ENCODE peak calls at places on chromosomes 6 and 20, in eight cellular contexts. P is hepatocyte, O is OCI-LY7, H is astrocyte of the spinal cord, R is ovary, L is fibroblast of pulmonary artery, K is aorta, J is upper lobe of right lung. S is an unnamed sample.

GRCh38 chr20:54208492-54209044 is 681 bp downstream of the PFDN4 start:
- DNase-seq in K (no peak), O (peak), L (peak), J (no peak), H (peak), P (peak), R (no peak), S (no peak)

GRCh38 chr6:6631526-6632276 is 43.2 kb downstream of the LY86 start:
- DNase-seq in J (no peak), H (no peak), O (no peak), K (no peak), L (peak), R (no peak), P (no peak), S (no peak)

GRCh38 chr6:31581511-31582229 is 554 bp downstream of the LTB start:
- DNase-seq in J (no peak), P (peak), R (peak), K (no peak), L (no peak), O (no peak), H (no peak), S (no peak)

GRCh38 chr6:69164564-69165252 is 529.6 kb downstream of the ADGRB3 start:
- DNase-seq in R (no peak), H (no peak), K (no peak), J (no peak), O (no peak), L (no peak), P (no peak), S (no peak)

GRCh38 chr6:155040154-155040553 is 45.0 kb downstream of the TIAM2 start:
- DNase-seq in J (no peak), R (no peak), H (no peak), O (no peak), L (no peak), K (no peak), P (no peak), S (no peak)

GRCh38 chr6:84599991-84600390 is 164.4 kb downstream of the TBX18 start:
- DNase-seq in L (no peak), J (no peak), H (no peak), P (no peak), K (no peak), O (no peak), R (no peak), S (no peak)

GRCh38 chr6:142448091-142448729 is 146.4 kb downstream of the ADGRG6 start:
- DNase-seq in K (no peak), P (no peak), O (no peak), L (no peak), J (no peak), R (no peak), H (no peak), S (no peak)

GRCh38 chr6:54861846-54862616 is 15.5 kb downstream of the FAM83B start:
- DNase-seq in J (no peak), L (no peak), H (no peak), O (no peak), R (no peak), K (no peak), P (peak), S (no peak)

GRCh38 chr6:89145962-89146747 is at the start of gene PM20D2:
- DNase-seq in R (peak), H (peak), O (peak), L (peak), J (peak), K (peak), P (peak), S (peak)

GRCh38 chr20:45347936-45348809 is at the start of gene SDC4:
- DNase-seq in P (peak), L (peak), J (peak), H (peak), K (peak), R (peak), O (no peak), S (peak)

GRCh38 chr6:135568366-135568765 is 70.8 kb upstream of the AHI1 start:
- DNase-seq in R (peak), K (peak), O (no peak), L (peak), J (no peak), H (peak), P (peak), S (no peak)

GRCh38 chr20:3800256-3800877 is 4.3 kb downstream of the CDC25B start:
- DNase-seq in J (no peak), H (no peak), K (no peak), L (no peak), P (no peak), O (no peak), R (no peak), S (no peak)

GRCh38 chr6:56595490-56596122 is 47.1 kb downstream of the DST start:
- DNase-seq in R (peak), O (peak), K (no peak), L (peak), J (no peak), H (peak), P (peak), S (no peak)

GRCh38 chr6:88730602-88731001 is 232.8 kb downstream of the RNGTT start:
- DNase-seq in O (no peak), J (no peak), K (no peak), H (peak), L (peak), R (no peak), P (no peak), S (no peak)

GRCh38 chr6:37800904-37801669 is 18.4 kb upstream of the ZFAND3 start:
- DNase-seq in H (no peak), O (no peak), J (no peak), K (no peak), P (no peak), R (no peak), L (no peak), S (no peak)

GRCh38 chr20:32582659-32583580 is 2.2 kb downstream of the NOL4L start:
- DNase-seq in K (no peak), P (peak), J (no peak), H (no peak), L (no peak), R (peak), O (peak), S (no peak)

GRCh38 chr6:14472964-14473363 is 355.4 kb downstream of the CD83 start:
- DNase-seq in H (peak), R (no peak), L (no peak), O (no peak), K (no peak), P (no peak), J (no peak), S (no peak)

GRCh38 chr6:7146079-7146828 is 38.5 kb downstream of the RREB1 start:
- DNase-seq in P (peak), O (peak), J (peak), K (peak), R (peak), L (peak), H (peak), S (no peak)

GRCh38 chr6:158717341-158718328 is 67.8 kb downstream of the SYTL3 start:
- DNase-seq in L (no peak), J (no peak), O (peak), P (no peak), R (no peak), K (no peak), H (no peak), S (no peak)

GRCh38 chr6:129105035-129105434 is 222.1 kb downstream of the LAMA2 start:
- DNase-seq in K (no peak), R (no peak), P (no peak), O (no peak), J (no peak), L (peak), H (peak), S (no peak)

GRCh38 chr20:32053648-32054047 is 1.6 kb downstream of the HCK start:
- DNase-seq in K (no peak), O (no peak), H (no peak), P (no peak), L (no peak), J (no peak), R (no peak), S (no peak)

GRCh38 chr6:84897874-84898635 is 133.7 kb upstream of the TBX18 start:
- DNase-seq in J (no peak), K (no peak), L (peak), O (no peak), P (no peak), H (peak), R (no peak), S (no peak)

GRCh38 chr20:62822788-62823651 is 6.2 kb downstream of the COL9A3 start:
- DNase-seq in P (peak), H (no peak), J (no peak), R (no peak), K (no peak), L (no peak), O (peak), S (no peak)

GRCh38 chr6:26020983-26021349 is 58.4 kb downstream of the TRIM38 start:
- DNase-seq in J (peak), O (no peak), L (peak), H (peak), P (peak), R (peak), K (peak), S (peak)

GRCh38 chr6:68059894-68060293 is 575.2 kb upstream of the ADGRB3 start:
- DNase-seq in L (peak), O (no peak), R (no peak), J (no peak), K (no peak), H (peak), P (no peak), S (no peak)

GRCh38 chr6:82080767-82081166 is 166.8 kb downstream of the IBTK start:
- DNase-seq in K (no peak), H (no peak), O (no peak), L (no peak), P (no peak), J (no peak), R (no peak), S (no peak)

GRCh38 chr6:166950443-166950821 is 5.9 kb downstream of the RNASET2 start:
- DNase-seq in O (peak), L (no peak), R (no peak), H (no peak), P (no peak), K (no peak), J (no peak), S (no peak)

GRCh38 chr20:49885558-49886332 is 29.6 kb downstream of the SPATA2 start:
- DNase-seq in K (no peak), J (no peak), O (no peak), R (no peak), L (no peak), H (no peak), P (no peak), S (peak)

GRCh38 chr20:663315-664090 is 10.5 kb upstream of the SRXN1 start:
- DNase-seq in H (no peak), R (no peak), L (peak), O (no peak), K (no peak), J (no peak), P (no peak), S (no peak)

GRCh38 chr6:25942561-25943147 is 12.2 kb upstream of the SLC17A2 start:
- DNase-seq in O (peak), H (peak), K (no peak), L (peak), J (no peak), P (peak), R (no peak), S (no peak)

GRCh38 chr6:37006793-37007339 is 1.4 kb downstream of the FGD2 start:
- DNase-seq in H (no peak), R (no peak), O (peak), J (no peak), P (no peak), K (peak), L (peak), S (no peak)

GRCh38 chr20:11905460-11906150 is 12.1 kb upstream of the BTBD3 start:
- DNase-seq in R (no peak), O (no peak), H (no peak), P (peak), L (no peak), K (no peak), J (no peak), S (no peak)

GRCh38 chr6:149728499-149729234 is 10.8 kb upstream of the LATS1 start:
- DNase-seq in R (no peak), K (no peak), L (no peak), J (no peak), O (no peak), H (no peak), P (peak), S (no peak)

GRCh38 chr20:13012886-13013285 is 4.1 kb downstream of the SPTLC3 start:
- DNase-seq in R (no peak), H (no peak), L (peak), O (no peak), P (no peak), J (no peak), K (no peak), S (no peak)

GRCh38 chr20:13007596-13007995 is 1.2 kb upstream of the SPTLC3 start:
- DNase-seq in L (no peak), J (no peak), O (no peak), H (no peak), P (no peak), R (no peak), K (no peak), S (no peak)

GRCh38 chr20:13006825-13007224 is 1.9 kb upstream of the SPTLC3 start:
- DNase-seq in R (no peak), K (no peak), O (no peak), P (no peak), L (peak), H (peak), J (no peak), S (no peak)

GRCh38 chr20:13009682-13010406 is 1.1 kb downstream of the SPTLC3 start:
- DNase-seq in L (peak), J (no peak), K (peak), R (peak), H (peak), O (peak), P (peak), S (no peak)

GRCh38 chr20:13008761-13009681 is at the start of gene SPTLC3:
- DNase-seq in P (peak), R (peak), O (peak), J (no peak), K (peak), H (peak), L (peak), S (no peak)
- H3K4me3 ChIP-seq in P (peak), R (peak), O (no peak), J (peak), K (peak), H (peak), L (peak), S (peak)

GRCh38 chr20:61252601-61253263 is 671 bp downstream of the CDH4 start:
- DNase-seq in L (no peak), O (no peak), H (peak), J (no peak), K (no peak), R (no peak), P (peak), S (peak)

GRCh38 chr20:61251529-61252393 is at the start of gene CDH4:
- DNase-seq in P (peak), K (no peak), R (no peak), O (no peak), H (no peak), J (no peak), L (no peak), S (peak)

GRCh38 chr20:61254881-61255589 is 3.0 kb downstream of the CDH4 start:
- DNase-seq in P (no peak), J (no peak), H (peak), L (peak), O (no peak), K (no peak), R (no peak), S (peak)

GRCh38 chr20:61253640-61254511 is 1.8 kb downstream of the CDH4 start:
- DNase-seq in J (no peak), P (peak), R (no peak), H (peak), K (no peak), O (no peak), L (no peak), S (peak)

GRCh38 chr20:61253264-61253639 is 1.2 kb downstream of the CDH4 start:
- DNase-seq in K (no peak), L (peak), O (no peak), J (no peak), P (peak), R (no peak), H (peak), S (peak)
- H3K4me3 ChIP-seq in K (no peak), L (peak), O (no peak), J (peak), P (peak), R (no peak), H (peak), S (peak)

GRCh38 chr6:11769244-11769643 is 9.4 kb downstream of the ADTRP start:
- DNase-seq in L (no peak), P (no peak), O (no peak), K (no peak), J (no peak), H (no peak), R (no peak), S (no peak)
- H3K4me3 ChIP-seq in L (no peak), P (no peak), O (no peak), K (no peak), J (no peak), H (no peak), R (no peak), S (no peak)

DNA sequence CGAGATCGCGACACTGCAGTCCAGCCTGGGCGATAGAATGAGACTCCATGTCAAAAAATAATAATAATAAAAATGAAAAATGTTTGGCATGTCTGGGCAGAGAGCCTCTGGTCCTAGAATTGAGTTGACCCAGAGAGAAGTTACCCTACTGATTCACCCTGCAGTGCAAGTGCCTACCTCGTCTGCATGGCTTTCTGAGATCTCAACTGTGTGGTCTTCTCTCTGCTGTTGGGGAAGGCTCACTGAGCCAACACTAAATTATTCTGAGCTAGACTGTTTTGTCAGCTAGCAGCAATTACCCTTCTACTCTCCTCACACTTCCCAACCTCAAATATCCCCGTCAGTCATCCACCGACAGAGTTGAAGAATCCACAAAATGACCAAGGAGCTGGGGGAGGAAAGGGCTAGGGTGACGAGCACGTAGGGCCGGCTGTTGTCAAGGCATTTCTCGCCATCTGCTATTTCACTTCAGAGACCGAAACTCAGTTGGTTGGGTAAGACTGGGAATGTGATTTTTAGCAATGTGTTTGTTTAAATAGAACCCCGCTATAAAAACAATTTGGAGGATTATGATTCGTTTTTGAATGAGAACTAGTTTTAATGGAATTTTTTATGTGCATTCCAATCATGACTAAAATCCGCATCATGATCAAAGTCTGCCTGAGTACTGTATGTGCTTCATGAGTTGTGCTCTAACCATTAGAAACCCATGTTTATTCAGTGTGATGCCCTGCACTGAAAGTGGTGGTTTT is 9.4 kb downstream of the MAS1 start:
- DNase-seq in O (no peak), K (no peak), P (no peak), H (peak), R (no peak), L (peak), J (no peak), S (no peak)
- H3K4me3 ChIP-seq in O (no peak), K (no peak), P (no peak), H (no peak), R (no peak), L (no peak), J (no peak), S (no peak)

DNA sequence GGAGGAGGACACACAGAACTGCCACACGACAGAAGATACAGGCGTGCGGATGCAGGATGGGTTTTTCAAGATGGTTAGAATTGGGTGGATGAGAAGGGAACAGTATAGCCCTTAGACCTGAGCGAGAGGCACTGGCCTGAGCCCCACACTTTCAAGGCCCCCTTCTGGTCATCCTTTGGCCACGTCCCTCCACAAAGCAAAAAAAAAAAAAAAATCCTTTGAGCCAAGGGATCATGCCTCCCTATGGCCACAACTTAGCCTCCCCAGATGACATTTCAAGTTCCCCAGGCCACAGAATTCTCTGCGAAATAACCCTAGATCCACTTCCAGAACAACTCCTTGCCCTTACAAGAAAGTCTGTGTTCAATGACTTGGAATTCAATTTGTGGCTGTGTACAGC is 30.4 kb downstream of the ELOVL2 start:
- DNase-seq in R (no peak), O (no peak), J (no peak), P (no peak), H (no peak), L (no peak), K (no peak), S (no peak)
- H3K4me3 ChIP-seq in R (no peak), O (no peak), J (no peak), P (no peak), H (no peak), L (no peak), K (no peak), S (no peak)

DNA sequence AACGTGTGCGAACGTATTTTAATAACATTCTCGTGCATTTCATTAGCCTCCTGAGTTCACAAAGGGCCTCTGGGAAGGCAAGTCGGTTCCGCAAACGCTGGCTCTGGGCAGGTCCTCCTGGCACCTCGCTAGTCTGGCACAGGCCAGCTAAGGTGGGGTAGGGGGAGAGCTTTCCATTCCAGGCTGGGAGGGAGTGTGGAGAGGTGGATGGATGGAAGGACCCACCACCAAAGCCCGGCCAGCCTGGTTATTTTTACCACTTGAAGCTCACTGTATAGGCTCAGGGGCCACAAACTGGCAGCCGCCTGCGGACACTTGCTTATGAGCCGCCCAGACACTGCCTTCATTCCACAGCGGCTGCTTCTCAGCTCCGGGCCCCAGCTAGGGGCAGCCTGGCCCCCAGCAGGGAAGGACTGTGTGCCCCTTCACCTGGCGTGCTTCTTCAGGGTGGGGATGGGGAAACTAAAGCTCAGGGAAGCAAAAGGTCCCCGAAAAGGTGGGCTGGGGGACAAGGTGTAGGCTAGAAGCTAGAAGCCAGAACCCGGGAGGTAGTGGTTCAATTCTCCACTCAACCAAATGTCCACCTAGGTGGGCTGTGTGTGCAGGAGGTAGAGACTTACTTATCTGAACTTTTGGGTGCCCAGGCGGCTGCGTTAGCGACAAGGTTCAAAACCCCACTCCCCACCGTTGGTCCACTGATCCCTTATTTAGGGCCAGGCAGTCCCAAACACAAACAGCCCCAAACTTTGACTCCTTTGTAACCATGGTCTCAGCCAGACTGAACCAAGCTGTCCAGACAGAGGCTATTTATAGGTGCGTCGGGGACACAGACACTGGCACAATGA is 1.7 kb downstream of the PMEPA1 start:
- DNase-seq in L (no peak), K (no peak), P (no peak), R (no peak), J (no peak), H (no peak), O (no peak), S (no peak)
- H3K4me3 ChIP-seq in L (peak), K (peak), P (peak), R (peak), J (peak), H (peak), O (peak), S (peak)